ENCODE peak calls at places on chromosomes 2 and 18, in four cellular contexts. Q is WTC11, W is AG04450, K is GM12864. I is an unnamed sample.

GRCh38 chr2:219644801-219645480 is 17.5 kb downstream of the SLC4A3 start:
- DNase-seq in W (no peak), Q (no peak), K (no peak), I (no peak)

GRCh38 chr18:54880706-54881105 is 52.4 kb downstream of the RAB27B start:
- DNase-seq in W (peak; percentile 46), Q (no peak), K (no peak), I (no peak)

GRCh38 chr2:232541195-232541960 is 1.9 kb downstream of the CHRNG start:
- DNase-seq in W (no peak), Q (no peak), K (no peak), I (no peak)

GRCh38 chr2:229910832-229911412 is 10.9 kb downstream of the TRIP12 start:
- DNase-seq in K (no peak), Q (no peak), W (no peak), I (peak; percentile 36)

GRCh38 chr2:237485304-237485703 is 1.7 kb upstream of the MLPH start:
- DNase-seq in Q (no peak), W (no peak), K (no peak), I (no peak)

GRCh38 chr2:38293152-38293865 is 83.8 kb downstream of the ATL2 start:
- DNase-seq in W (no peak), Q (no peak), K (no peak), I (no peak)

GRCh38 chr2:218860950-218861381 is 1.4 kb downstream of the WNT6 start:
- DNase-seq in Q (peak; percentile 87), W (peak; percentile 11), K (no peak), I (no peak)

GRCh38 chr2:31383471-31384153 is 30.9 kb downstream of the XDH start:
- DNase-seq in K (no peak), Q (no peak), W (no peak), I (no peak)

GRCh38 chr18:78878335-78878734 is 101.3 kb upstream of the SALL3 start:
- DNase-seq in W (no peak), K (no peak), Q (no peak), I (no peak)

GRCh38 chr2:73020657-73021370 is 50.7 kb downstream of the SFXN5 start:
- DNase-seq in Q (no peak), K (no peak), W (peak; percentile 56), I (no peak)

GRCh38 chr2:96324716-96325037 is 440 bp upstream of the ITPRIPL1 start:
- DNase-seq in K (no peak), W (no peak), Q (no peak), I (no peak)

GRCh38 chr2:158782616-158783015 is 12.5 kb upstream of the DAPL1 start:
- DNase-seq in W (no peak), K (no peak), Q (no peak), I (no peak)

GRCh38 chr18:48583568-48583967 is 44.7 kb downstream of the CTIF start:
- DNase-seq in W (no peak), Q (no peak), K (no peak), I (no peak)

GRCh38 chr2:156826342-156826933 is 390.3 kb downstream of the GPD2 start:
- DNase-seq in K (no peak), Q (no peak), W (peak; percentile 15), I (no peak)

GRCh38 chr2:82282111-82282882 is 1977.7 kb upstream of the LRRTM1 start:
- DNase-seq in Q (peak; percentile 69), K (no peak), W (no peak), I (no peak)

GRCh38 chr2:205660521-205661124 is 21.7 kb upstream of the NRP2 start:
- DNase-seq in Q (no peak), W (peak; percentile 91), K (no peak), I (no peak)

GRCh38 chr2:215851091-215851490 is 162.3 kb downstream of the MREG start:
- DNase-seq in W (no peak), Q (no peak), K (no peak), I (no peak)

GRCh38 chr2:115168457-115168856 is 726.0 kb downstream of the DPP10 start:
- DNase-seq in Q (no peak), W (no peak), K (no peak), I (no peak)

GRCh38 chr18:37222383-37223378 is 342.9 kb downstream of the CELF4 start:
- DNase-seq in K (no peak), Q (no peak), W (no peak), I (no peak)

GRCh38 chr2:233598952-233599351 is 18.5 kb upstream of the UGT1A8 start:
- DNase-seq in W (no peak), Q (no peak), K (no peak), I (no peak)

GRCh38 chr2:220334871-220335590 is 707.6 kb downstream of the SLC4A3 start:
- DNase-seq in Q (no peak), W (no peak), K (no peak), I (no peak)

GRCh38 chr2:233974530-233975071 is 57.4 kb downstream of the TRPM8 start:
- DNase-seq in K (no peak), W (peak; percentile 85), Q (no peak), I (no peak)

GRCh38 chr2:36277146-36277808 is 78.3 kb upstream of the CRIM1 start:
- DNase-seq in W (peak; percentile 77), K (no peak), Q (no peak), I (no peak)

GRCh38 chr2:140383781-140384180 is 1603.6 kb upstream of the NXPH2 start:
- DNase-seq in Q (no peak), K (no peak), W (no peak), I (no peak)

GRCh38 chr2:2101924-2102323 is 229.2 kb downstream of the MYT1L start:
- DNase-seq in Q (no peak), W (no peak), K (no peak), I (no peak)

GRCh38 chr18:32542221-32542798 is 71.6 kb upstream of the GAREM1 start:
- DNase-seq in Q (no peak), W (no peak), K (no peak), I (no peak)

GRCh38 chr18:60538891-60539290 is 166.3 kb upstream of the MC4R start:
- DNase-seq in W (no peak), Q (no peak), K (no peak), I (no peak)

GRCh38 chr2:178072383-178073301 is at the start of gene PDE11A:
- DNase-seq in W (no peak), Q (peak; percentile 86), K (no peak), I (peak; percentile 5)

DNA sequence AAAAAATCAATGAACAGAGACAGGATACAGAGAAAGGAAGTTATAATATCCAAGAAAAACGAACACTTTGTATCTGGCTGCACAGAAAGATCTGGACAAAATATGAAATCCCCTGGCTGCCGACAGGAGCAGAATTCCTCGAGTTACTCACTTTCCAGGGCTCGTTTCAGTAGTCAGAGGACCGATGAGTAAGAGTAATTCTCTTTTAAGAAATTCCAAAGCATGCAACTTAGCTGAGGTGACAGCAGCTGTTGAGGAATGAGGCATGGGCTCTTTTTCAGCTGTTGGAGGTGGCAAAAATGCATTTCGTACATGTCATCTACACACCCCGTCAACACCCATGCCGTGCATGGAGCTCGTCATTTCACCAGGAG is 210.7 kb upstream of the SMIM21 start:
- DNase-seq in K (no peak), W (peak; percentile 26), Q (no peak), I (no peak)
- TF ChIP-seq CTCF in K (no peak), W (peak; percentile 49), Q (no peak), I (no peak)

GRCh38 chr2:174003635-174004310 is 38.6 kb upstream of the SP3 start:
- DNase-seq in K (no peak), W (no peak), Q (peak; percentile 36), I (no peak)
- TF ChIP-seq CTCF in K (no peak), W (no peak), Q (no peak), I (peak; percentile 27)

GRCh38 chr2:20050104-20050711 is 1.2 kb downstream of the LAPTM4A start:
- DNase-seq in Q (no peak), W (peak; percentile 47), K (peak; percentile 37), I (peak; percentile 35)

GRCh38 chr2:20051518-20052228 is at the start of gene LAPTM4A:
- DNase-seq in W (peak; percentile 100), K (peak; percentile 99), Q (peak; percentile 98), I (peak; percentile 95)

GRCh38 chr2:20049631-20050030 is 1.8 kb downstream of the LAPTM4A start:
- DNase-seq in Q (no peak), K (no peak), W (no peak), I (no peak)

GRCh38 chr2:20052229-20052871 is 922 bp upstream of the LAPTM4A start:
- DNase-seq in W (no peak), Q (no peak), K (no peak), I (no peak)

DNA sequence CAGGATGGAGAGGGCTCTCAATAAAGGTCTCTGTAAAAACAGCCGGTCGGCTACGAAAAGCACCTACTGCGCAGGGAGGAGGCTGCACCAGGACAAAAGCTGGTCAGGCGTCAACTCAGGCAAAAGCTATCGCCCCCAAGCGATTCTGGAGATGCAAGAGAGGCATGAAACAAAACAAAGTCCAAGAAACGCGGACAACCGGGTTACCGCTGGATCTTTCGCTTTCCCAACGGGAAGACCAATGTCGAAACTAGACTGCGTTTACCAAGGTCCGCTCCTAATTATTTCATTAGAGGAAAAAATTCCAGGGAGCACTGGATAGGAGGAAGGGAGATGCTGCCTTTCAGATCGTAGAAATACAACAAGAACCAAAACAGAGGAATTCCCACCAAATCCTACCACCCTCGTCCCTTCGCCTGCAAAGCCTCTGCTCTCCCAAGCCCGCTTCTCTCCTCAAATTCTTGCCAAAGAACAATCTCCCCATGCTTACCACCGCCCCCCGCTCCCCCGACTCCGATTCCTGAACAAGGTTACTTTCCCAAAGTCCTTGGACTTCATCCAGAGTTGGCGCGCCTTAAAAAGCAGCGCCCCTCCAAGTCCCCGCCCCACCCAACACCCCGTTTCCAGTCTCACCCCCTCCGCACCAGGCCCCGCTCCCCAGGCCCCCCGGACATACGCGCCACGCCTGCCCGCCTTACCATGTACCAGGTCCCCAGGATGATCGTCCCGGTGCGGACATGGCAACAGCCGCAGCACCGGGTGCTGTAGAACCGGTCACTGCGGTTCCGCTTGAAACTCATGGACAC is 513 bp downstream of the LAPTM4A start:
- DNase-seq in Q (peak; percentile 64), K (no peak), W (no peak), I (peak; percentile 41)
- TF ChIP-seq CTCF in Q (no peak), K (no peak), W (peak; percentile 26), I (peak; percentile 38)

DNA sequence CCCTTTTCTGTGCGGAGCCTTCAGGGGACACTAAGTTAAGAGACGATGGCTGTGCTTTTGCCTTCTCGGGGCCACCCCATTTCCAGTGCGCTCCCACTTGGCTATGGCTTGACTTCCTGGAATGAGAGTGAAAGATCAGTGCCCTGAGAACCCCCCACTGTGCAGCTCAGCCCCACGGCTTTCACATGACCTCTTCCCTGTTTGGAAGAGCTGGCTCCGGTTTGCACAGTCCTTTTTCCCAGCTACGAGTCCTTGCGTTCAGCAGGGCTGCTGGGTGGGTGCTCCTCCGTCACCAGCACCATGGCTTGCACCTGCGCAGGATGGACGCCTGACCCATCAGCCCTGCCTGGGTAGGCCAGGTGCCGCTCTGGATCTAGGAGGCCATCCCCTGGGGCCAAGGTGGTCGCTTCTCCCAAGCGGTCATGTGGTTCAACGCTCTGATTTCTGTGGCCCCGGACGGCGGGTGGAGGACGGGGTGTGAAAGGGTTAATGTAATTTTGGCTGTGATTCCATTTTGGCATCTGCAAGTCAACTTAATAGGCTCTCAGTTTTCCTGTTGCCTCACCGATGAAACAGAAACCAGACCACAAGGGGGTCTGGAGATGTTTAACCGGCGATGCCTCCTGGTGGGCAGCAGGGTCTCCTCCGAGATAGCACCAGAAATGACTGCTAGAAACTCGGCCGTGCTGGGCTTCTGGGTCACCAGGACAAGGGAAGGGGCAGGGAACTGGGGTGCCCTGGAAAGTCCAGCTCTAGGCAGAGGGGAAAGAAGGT is 113.1 kb upstream of the HAAO start:
- DNase-seq in K (no peak), Q (no peak), W (no peak), I (no peak)
- TF ChIP-seq CTCF in K (no peak), Q (no peak), W (peak; percentile 27), I (no peak)

DNA sequence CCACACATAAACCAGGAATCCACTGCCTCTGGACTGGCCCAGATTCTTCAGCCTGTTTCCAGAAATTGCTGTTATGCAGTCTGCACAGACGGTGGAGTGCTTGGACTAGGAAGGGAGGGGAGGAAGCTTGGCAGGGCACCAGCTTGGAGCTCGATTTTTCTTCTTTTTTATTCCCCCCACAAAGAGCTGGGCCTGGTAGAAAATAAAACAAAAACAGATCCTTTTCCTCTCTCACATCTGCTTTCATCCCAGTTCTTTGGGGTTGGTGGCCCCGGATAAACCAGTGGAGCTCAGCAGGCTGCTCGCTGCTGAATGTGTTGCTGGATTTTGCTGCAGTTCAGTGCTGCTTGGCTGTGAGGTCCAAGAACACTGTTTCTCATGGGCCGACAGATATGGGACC is 16.0 kb downstream of the LRRTM1 start:
- DNase-seq in W (no peak), K (no peak), Q (no peak), I (no peak)
- TF ChIP-seq CTCF in W (peak; percentile 18), K (no peak), Q (no peak), I (peak; percentile 9)